ENCODE peak calls at places on chromosomes 7 and 10, in seven cellular contexts. One of them, this sample, is unnamed.

GRCh38 chr10:70442332-70442988 is 979 bp upstream of the NODAL start:
- DNase-seq in heart left ventricle: no peak
- DNase-seq in PC-9: no peak
- DNase-seq in neural progenitor cell: no peak
- DNase-seq in PC-3: no peak
- DNase-seq in GM12865: no peak
- DNase-seq in OCI-LY7: no peak
- DNase-seq in this sample: no peak

GRCh38 chr7:44333971-44334733 is 8.8 kb upstream of the CAMK2B start:
- DNase-seq in neural progenitor cell: no peak
- DNase-seq in GM12865: no peak
- DNase-seq in PC-9: no peak
- DNase-seq in PC-3: no peak
- DNase-seq in OCI-LY7: no peak
- DNase-seq in heart left ventricle: no peak
- DNase-seq in this sample: no peak

GRCh38 chr10:36591436-36591835 is 534.0 kb upstream of the ANKRD30A start:
- DNase-seq in OCI-LY7: no peak
- DNase-seq in PC-9: no peak
- DNase-seq in PC-3: no peak
- DNase-seq in GM12865: no peak
- DNase-seq in neural progenitor cell: no peak
- DNase-seq in heart left ventricle: no peak
- DNase-seq in this sample: no peak

GRCh38 chr10:78065616-78066410 is 32.1 kb downstream of the RPS24 start:
- DNase-seq in neural progenitor cell: no peak
- DNase-seq in OCI-LY7: no peak
- DNase-seq in PC-9: no peak
- DNase-seq in GM12865: no peak
- DNase-seq in heart left ventricle: no peak
- DNase-seq in PC-3: peak; percentile 73
- DNase-seq in this sample: no peak

GRCh38 chr7:130758429-130759056 is 24.5 kb upstream of the KLF14 start:
- DNase-seq in GM12865: peak; percentile 62
- DNase-seq in OCI-LY7: peak; percentile 60
- DNase-seq in heart left ventricle: no peak
- DNase-seq in PC-3: peak; percentile 67
- DNase-seq in neural progenitor cell: peak; percentile 61
- DNase-seq in PC-9: peak; percentile 50
- DNase-seq in this sample: no peak

GRCh38 chr10:49281461-49281860 is 17.5 kb upstream of the C10orf71 start:
- DNase-seq in PC-9: no peak
- DNase-seq in GM12865: no peak
- DNase-seq in heart left ventricle: no peak
- DNase-seq in neural progenitor cell: peak; percentile 48
- DNase-seq in OCI-LY7: no peak
- DNase-seq in PC-3: no peak
- DNase-seq in this sample: no peak

GRCh38 chr10:131641231-131641630 is 259.6 kb upstream of the PPP2R2D start:
- DNase-seq in neural progenitor cell: no peak
- DNase-seq in PC-9: no peak
- DNase-seq in GM12865: peak; percentile 85
- DNase-seq in OCI-LY7: peak; percentile 5
- DNase-seq in PC-3: no peak
- DNase-seq in heart left ventricle: no peak
- DNase-seq in this sample: no peak

GRCh38 chr10:112713411-112713810 is 236.6 kb upstream of the TCF7L2 start:
- DNase-seq in PC-9: no peak
- DNase-seq in heart left ventricle: no peak
- DNase-seq in PC-3: peak; percentile 26
- DNase-seq in OCI-LY7: no peak
- DNase-seq in GM12865: no peak
- DNase-seq in neural progenitor cell: no peak
- DNase-seq in this sample: no peak

GRCh38 chr7:1552200-1552599 is 3.8 kb downstream of the TMEM184A start:
- DNase-seq in OCI-LY7: no peak
- DNase-seq in PC-9: no peak
- DNase-seq in heart left ventricle: no peak
- DNase-seq in GM12865: no peak
- DNase-seq in neural progenitor cell: no peak
- DNase-seq in PC-3: no peak
- DNase-seq in this sample: no peak

GRCh38 chr10:114634607-114634974 is 23.5 kb downstream of the ABLIM1 start:
- DNase-seq in PC-9: peak; percentile 95
- DNase-seq in PC-3: peak; percentile 81
- DNase-seq in heart left ventricle: peak; percentile 63
- DNase-seq in GM12865: no peak
- DNase-seq in neural progenitor cell: no peak
- DNase-seq in OCI-LY7: no peak
- DNase-seq in this sample: peak; percentile 95

GRCh38 chr10:36163827-36164226 is 521.7 kb upstream of the FZD8 start:
- DNase-seq in PC-9: no peak
- DNase-seq in GM12865: no peak
- DNase-seq in PC-3: no peak
- DNase-seq in OCI-LY7: no peak
- DNase-seq in neural progenitor cell: no peak
- DNase-seq in heart left ventricle: no peak
- DNase-seq in this sample: no peak

GRCh38 chr7:45384499-45384898 is 189.7 kb upstream of the ADCY1 start:
- DNase-seq in PC-3: peak; percentile 58
- DNase-seq in OCI-LY7: no peak
- DNase-seq in PC-9: no peak
- DNase-seq in GM12865: no peak
- DNase-seq in heart left ventricle: no peak
- DNase-seq in neural progenitor cell: no peak
- DNase-seq in this sample: peak; percentile 34

GRCh38 chr10:50392966-50393718 is 141.8 kb upstream of the ASAH2 start:
- DNase-seq in GM12865: no peak
- DNase-seq in OCI-LY7: no peak
- DNase-seq in neural progenitor cell: no peak
- DNase-seq in PC-9: no peak
- DNase-seq in heart left ventricle: no peak
- DNase-seq in PC-3: peak; percentile 94
- DNase-seq in this sample: no peak

GRCh38 chr10:110075726-110076125 is 67.9 kb downstream of the ADD3 start:
- DNase-seq in neural progenitor cell: no peak
- DNase-seq in heart left ventricle: no peak
- DNase-seq in PC-9: no peak
- DNase-seq in GM12865: no peak
- DNase-seq in PC-3: no peak
- DNase-seq in OCI-LY7: no peak
- DNase-seq in this sample: no peak

GRCh38 chr10:110076559-110077318 is 69.0 kb downstream of the ADD3 start:
- DNase-seq in OCI-LY7: peak; percentile 69
- DNase-seq in PC-3: peak; percentile 65
- DNase-seq in heart left ventricle: peak; percentile 44
- DNase-seq in neural progenitor cell: no peak
- DNase-seq in PC-9: peak; percentile 88
- DNase-seq in GM12865: peak; percentile 77
- DNase-seq in this sample: peak; percentile 81

GRCh38 chr10:110078317-110078716 is 70.5 kb downstream of the ADD3 start:
- DNase-seq in GM12865: no peak
- DNase-seq in neural progenitor cell: no peak
- DNase-seq in PC-9: no peak
- DNase-seq in OCI-LY7: no peak
- DNase-seq in heart left ventricle: no peak
- DNase-seq in PC-3: no peak
- DNase-seq in this sample: no peak

GRCh38 chr10:110074986-110075664 is 67.3 kb downstream of the ADD3 start:
- DNase-seq in neural progenitor cell: no peak
- DNase-seq in OCI-LY7: peak; percentile 23
- DNase-seq in GM12865: no peak
- DNase-seq in PC-3: peak; percentile 35
- DNase-seq in heart left ventricle: no peak
- DNase-seq in PC-9: peak; percentile 38
- DNase-seq in this sample: no peak

DNA sequence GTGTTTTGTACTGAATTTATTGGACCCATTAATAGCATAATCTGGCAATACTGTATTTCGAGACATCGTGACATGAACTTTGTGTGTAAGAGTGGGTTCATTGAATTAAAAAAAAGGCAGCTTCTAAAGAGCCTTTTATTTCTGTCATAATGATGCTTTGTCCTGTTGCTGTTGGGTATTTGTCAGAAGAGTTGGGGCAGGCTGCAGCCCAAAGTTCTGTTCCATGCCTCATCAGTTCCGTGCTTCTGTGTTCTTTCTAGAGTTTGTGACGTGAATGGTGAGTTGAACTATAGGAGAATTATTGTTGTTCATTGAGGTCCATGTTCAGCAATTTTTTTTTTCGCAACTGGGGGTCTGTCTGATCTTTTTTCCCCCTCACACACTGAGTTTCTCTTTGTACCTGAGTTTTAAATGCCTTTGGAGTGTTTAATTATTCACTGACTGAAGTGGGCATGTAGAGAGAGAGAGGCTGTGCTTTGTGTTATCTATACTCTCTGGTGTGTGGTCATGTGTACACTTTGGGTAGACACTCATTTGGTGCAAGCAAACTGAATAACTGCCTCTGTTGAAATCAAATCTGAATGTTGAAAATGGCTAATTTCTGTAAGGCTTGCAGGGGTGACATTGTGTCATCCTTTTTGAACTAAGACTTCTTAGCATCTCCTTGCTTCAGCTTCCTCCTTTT is 69.8 kb downstream of the ADD3 start:
- DNase-seq in PC-3: no peak
- DNase-seq in PC-9: no peak
- DNase-seq in OCI-LY7: no peak
- DNase-seq in GM12865: no peak
- DNase-seq in neural progenitor cell: no peak
- DNase-seq in heart left ventricle: no peak
- DNase-seq in this sample: no peak
- H3K4me3 ChIP-seq in PC-3: no peak overlapping the region
- H3K4me3 ChIP-seq in PC-9: peak overlapping the region; percentile 2
- H3K4me3 ChIP-seq in OCI-LY7: no peak overlapping the region
- H3K4me3 ChIP-seq in GM12865: peak overlapping the region; percentile 48
- H3K4me3 ChIP-seq in neural progenitor cell: no peak overlapping the region
- H3K4me3 ChIP-seq in heart left ventricle: no peak overlapping the region
- H3K4me3 ChIP-seq in this sample: no peak overlapping the region

GRCh38 chr7:37311282-37311868 is 137.3 kb downstream of the ELMO1 start:
- DNase-seq in OCI-LY7: no peak
- DNase-seq in heart left ventricle: no peak
- DNase-seq in neural progenitor cell: no peak
- DNase-seq in PC-9: no peak
- DNase-seq in GM12865: no peak
- DNase-seq in PC-3: no peak
- DNase-seq in this sample: no peak
- H3K4me3 ChIP-seq in OCI-LY7: no peak overlapping the region
- H3K4me3 ChIP-seq in heart left ventricle: no peak overlapping the region
- H3K4me3 ChIP-seq in neural progenitor cell: no peak overlapping the region
- H3K4me3 ChIP-seq in PC-9: no peak overlapping the region
- H3K4me3 ChIP-seq in GM12865: no peak overlapping the region
- H3K4me3 ChIP-seq in PC-3: no peak overlapping the region
- H3K4me3 ChIP-seq in this sample: no peak overlapping the region

DNA sequence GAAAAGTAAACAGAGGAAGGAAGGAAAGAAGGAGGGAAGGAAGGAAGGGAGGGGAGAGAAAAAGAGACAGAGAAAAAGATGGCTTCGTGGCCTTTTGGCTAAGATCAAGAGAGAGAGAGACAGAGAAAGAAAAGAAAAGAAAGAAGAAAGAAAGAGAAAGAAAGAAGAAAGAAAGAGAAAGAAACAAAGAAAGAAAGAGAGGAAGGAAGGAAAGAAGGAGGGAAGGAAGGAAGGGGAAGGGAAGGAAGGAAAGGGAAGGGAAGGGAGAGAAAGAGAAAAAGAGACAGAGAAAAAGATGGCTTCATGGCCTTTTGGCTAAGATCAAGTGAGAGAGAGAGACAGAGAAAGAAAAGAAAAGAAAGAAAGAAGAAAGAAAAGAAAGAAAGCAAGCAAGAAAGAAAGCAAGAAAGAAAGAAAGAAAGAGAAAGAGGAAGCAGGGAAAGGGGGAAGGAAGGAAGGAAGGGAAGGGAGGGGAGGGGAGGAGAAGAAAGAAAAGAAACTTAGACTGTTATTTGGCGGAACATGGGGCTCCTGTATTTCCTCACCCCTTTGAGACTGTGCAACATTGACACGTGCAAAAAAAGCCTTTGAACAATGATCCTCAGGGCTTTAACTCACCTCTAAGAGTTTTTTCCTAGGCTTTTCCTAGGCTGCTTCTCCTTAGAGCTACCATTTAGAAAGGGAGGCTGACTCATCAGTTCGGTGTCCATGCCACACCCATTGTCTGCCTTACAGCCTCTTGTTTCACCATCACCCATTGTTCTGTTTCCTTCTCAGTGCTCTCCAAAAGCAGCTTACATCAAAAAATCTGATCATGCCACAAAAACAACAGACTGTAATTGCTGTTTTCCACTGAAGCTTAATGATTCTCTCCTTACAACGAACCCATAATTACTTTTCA is 91.2 kb downstream of the PRLHR start:
- DNase-seq in PC-9: peak; percentile 91
- DNase-seq in GM12865: no peak
- DNase-seq in heart left ventricle: no peak
- DNase-seq in OCI-LY7: no peak
- DNase-seq in neural progenitor cell: peak; percentile 62
- DNase-seq in PC-3: peak; percentile 82
- DNase-seq in this sample: no peak
- H3K4me3 ChIP-seq in PC-9: no peak overlapping the region
- H3K4me3 ChIP-seq in GM12865: no peak overlapping the region
- H3K4me3 ChIP-seq in heart left ventricle: no peak overlapping the region
- H3K4me3 ChIP-seq in OCI-LY7: no peak overlapping the region
- H3K4me3 ChIP-seq in neural progenitor cell: no peak overlapping the region
- H3K4me3 ChIP-seq in PC-3: no peak overlapping the region
- H3K4me3 ChIP-seq in this sample: no peak overlapping the region

GRCh38 chr10:26556756-26557640 is 118.9 kb downstream of the APBB1IP start:
- DNase-seq in GM12865: peak; percentile 71
- DNase-seq in OCI-LY7: peak; percentile 67
- DNase-seq in heart left ventricle: no peak
- DNase-seq in PC-3: peak; percentile 57
- DNase-seq in PC-9: no peak
- DNase-seq in neural progenitor cell: peak; percentile 66
- DNase-seq in this sample: no peak
- H3K4me3 ChIP-seq in GM12865: no peak overlapping the region
- H3K4me3 ChIP-seq in OCI-LY7: no peak overlapping the region
- H3K4me3 ChIP-seq in heart left ventricle: no peak overlapping the region
- H3K4me3 ChIP-seq in PC-3: no peak overlapping the region
- H3K4me3 ChIP-seq in PC-9: no peak overlapping the region
- H3K4me3 ChIP-seq in neural progenitor cell: no peak overlapping the region
- H3K4me3 ChIP-seq in this sample: no peak overlapping the region